ENCODE peak calls at places on chromosomes 16 and 17, in ten cellular contexts. S is heart left ventricle; Q is stimulated activated CD4-positive, alpha-beta T cell treated with anti-CD3 and anti-CD28 coated beads, Interleukin-1b, Interleukin-23, amount 100 ng/mL, for 4 hours; A is AG20443; W is IMR-90; Y is occipital lobe; U is progenitor cell of endocrine pancreas; H is SW 1271; M is brain pericyte; R is T-helper 17 cell. B is an unnamed sample.
A peak's percentile ranks its signal among the peaks of the same experiment; 100 is the strongest.

GRCh38 chr17:77422104-77422782 is 281.5 kb downstream of the SEC14L1 start:
- DNase-seq in S (no peak), Q (no peak), A (no peak), W (no peak), Y (no peak), U (no peak), H (no peak), M (no peak), R (no peak), B (peak; percentile 71)

GRCh38 chr16:89256651-89257254 is 39.2 kb downstream of the ZNF778 start:
- DNase-seq in S (no peak), Q (peak; percentile 81), A (peak; percentile 87), W (peak; percentile 63), Y (peak; percentile 28), U (no peak), H (peak; percentile 76), M (no peak), R (peak; percentile 61), B (no peak)

GRCh38 chr16:80804061-80804450 is 342 bp downstream of the CDYL2 start:
- DNase-seq in S (peak; percentile 46), Q (peak; percentile 37), A (no peak), W (peak; percentile 46), Y (peak; percentile 34), U (no peak), H (peak; percentile 11), M (no peak), R (peak; percentile 39), B (no peak)

GRCh38 chr16:50711862-50712567 is 18.6 kb downstream of the NOD2 start:
- DNase-seq in S (peak; percentile 65), Q (no peak), A (no peak), W (no peak), Y (peak; percentile 59), U (no peak), H (no peak), M (no peak), R (no peak), B (no peak)

GRCh38 chr17:45580914-45581313 is 90.4 kb upstream of the PLEKHM1 start:
- DNase-seq in S (no peak), Q (no peak), A (no peak), W (no peak), Y (no peak), U (no peak), H (no peak), M (no peak), R (no peak), B (no peak)

GRCh38 chr16:47848481-47849109 is 307.2 kb downstream of the ABCC12 start:
- DNase-seq in S (no peak), Q (no peak), A (no peak), W (peak; percentile 55), Y (peak; percentile 27), U (no peak), H (no peak), M (no peak), R (no peak), B (peak; percentile 59)

GRCh38 chr17:43314582-43314981 is 80.8 kb upstream of the RNU2-1 start:
- DNase-seq in S (no peak), Q (no peak), A (no peak), W (no peak), Y (no peak), U (no peak), H (no peak), M (no peak), R (no peak), B (no peak)

GRCh38 chr16:87966685-87967185 is 15.5 kb downstream of the BANP start:
- DNase-seq in S (peak; percentile 46), Q (no peak), A (peak; percentile 50), W (no peak), Y (no peak), U (no peak), H (no peak), M (no peak), R (no peak), B (no peak)

GRCh38 chr17:51371732-51372151 is 111.4 kb downstream of the UTP18 start:
- DNase-seq in S (no peak), Q (no peak), A (peak; percentile 52), W (peak; percentile 50), Y (peak; percentile 76), U (peak; percentile 28), H (peak; percentile 48), M (no peak), R (peak; percentile 39), B (no peak)

GRCh38 chr16:66933776-66934137 is 445 bp downstream of the CIAO2B start:
- DNase-seq in S (no peak), Q (peak; percentile 49), A (no peak), W (peak; percentile 35), Y (no peak), U (no peak), H (no peak), M (no peak), R (no peak), B (no peak)

GRCh38 chr17:4008082-4008435 is 43.8 kb upstream of the ATP2A3 start:
- DNase-seq in S (no peak), Q (no peak), A (no peak), W (peak; percentile 36), Y (no peak), U (no peak), H (no peak), M (no peak), R (no peak), B (no peak)

GRCh38 chr17:29617125-29617480 is 5.6 kb downstream of the CORO6 start:
- DNase-seq in S (no peak), Q (peak; percentile 87), A (peak; percentile 69), W (peak; percentile 38), Y (peak; percentile 84), U (peak; percentile 57), H (no peak), M (no peak), R (peak; percentile 92), B (no peak)

GRCh38 chr16:80594756-80595155 is 54.0 kb downstream of the DYNLRB2 start:
- DNase-seq in S (no peak), Q (no peak), A (no peak), W (peak; percentile 17), Y (no peak), U (no peak), H (no peak), M (no peak), R (no peak), B (no peak)

GRCh38 chr16:49459953-49460735 is 86.5 kb downstream of the C16orf78 start:
- DNase-seq in S (no peak), Q (no peak), A (no peak), W (no peak), Y (no peak), U (peak; percentile 3), H (no peak), M (no peak), R (no peak), B (no peak)

GRCh38 chr16:74862743-74863244 is 88.2 kb upstream of the FA2H start:
- DNase-seq in S (no peak), Q (peak; percentile 1), A (peak; percentile 57), W (peak; percentile 47), Y (no peak), U (no peak), H (peak; percentile 57), M (peak; percentile 8), R (no peak), B (no peak)

GRCh38 chr16:11913425-11914079 is 2.2 kb downstream of the GSPT1 start:
- DNase-seq in S (no peak), Q (no peak), A (no peak), W (peak; percentile 41), Y (no peak), U (no peak), H (no peak), M (no peak), R (peak; percentile 26), B (no peak)

GRCh38 chr16:19438739-19439138 is 21.1 kb downstream of the TMC5 start:
- DNase-seq in S (no peak), Q (no peak), A (no peak), W (no peak), Y (no peak), U (no peak), H (no peak), M (no peak), R (no peak), B (no peak)

GRCh38 chr17:16449121-16449570 is 33.8 kb downstream of the TRPV2 start:
- DNase-seq in S (no peak), Q (no peak), A (peak; percentile 71), W (peak; percentile 74), Y (no peak), U (no peak), H (no peak), M (no peak), R (no peak), B (no peak)

GRCh38 chr17:1515640-1516402 is 591 bp downstream of the INPP5K start:
- DNase-seq in S (peak; percentile 66), Q (peak; percentile 37), A (peak; percentile 74), W (peak; percentile 91), Y (no peak), U (no peak), H (peak; percentile 78), M (peak; percentile 62), R (peak; percentile 31), B (no peak)

GRCh38 chr16:379183-379960 is 2.4 kb downstream of the PGAP6 start:
- DNase-seq in S (no peak), Q (no peak), A (no peak), W (no peak), Y (no peak), U (peak; percentile 69), H (no peak), M (no peak), R (no peak), B (no peak)

GRCh38 chr17:10292057-10292931 is 80.5 kb downstream of the MYH13 start:
- DNase-seq in S (peak; percentile 58), Q (no peak), A (peak; percentile 83), W (peak; percentile 26), Y (no peak), U (no peak), H (peak; percentile 5), M (no peak), R (no peak), B (peak; percentile 55)

GRCh38 chr17:35051183-35051578 is 12.3 kb downstream of the RFFL start:
- DNase-seq in S (no peak), Q (no peak), A (no peak), W (no peak), Y (no peak), U (no peak), H (peak; percentile 48), M (no peak), R (peak; percentile 18), B (no peak)

GRCh38 chr17:80252871-80253270 is 7.8 kb upstream of the RNF213 start:
- DNase-seq in S (no peak), Q (peak; percentile 81), A (no peak), W (no peak), Y (no peak), U (peak; percentile 34), H (no peak), M (no peak), R (peak; percentile 78), B (no peak)

GRCh38 chr16:66508261-66508913 is 41.5 kb downstream of the TK2 start:
- DNase-seq in S (peak; percentile 17), Q (no peak), A (peak; percentile 22), W (no peak), Y (no peak), U (no peak), H (no peak), M (no peak), R (no peak), B (peak; percentile 88)

GRCh38 chr17:798246-798645 is 16.1 kb downstream of the MRM3 start:
- DNase-seq in S (no peak), Q (no peak), A (no peak), W (no peak), Y (no peak), U (no peak), H (no peak), M (no peak), R (no peak), B (no peak)

GRCh38 chr16:5349661-5350060 is 252.1 kb upstream of the EEF2KMT start:
- DNase-seq in S (no peak), Q (no peak), A (no peak), W (no peak), Y (no peak), U (no peak), H (no peak), M (no peak), R (no peak), B (no peak)

GRCh38 chr16:2054543-2055245 is 6.9 kb downstream of the TSC2 start:
- DNase-seq in S (no peak), Q (no peak), A (no peak), W (no peak), Y (no peak), U (no peak), H (no peak), M (no peak), R (no peak), B (no peak)

GRCh38 chr17:42979511-42980273 is at the start of gene PTGES3L:
- DNase-seq in S (peak; percentile 69), Q (no peak), A (peak; percentile 56), W (peak; percentile 48), Y (no peak), U (peak; percentile 21), H (peak; percentile 50), M (no peak), R (no peak), B (no peak)

B was measured in keratinocyte.